ENCODE peak calls at places on chromosomes 13 and 19, in nine cellular contexts. W is stimulated activated CD4-positive, alpha-beta T cell treated with anti-CD3 and anti-CD28 coated beads, Interleukin-15, amount 100 ng/mL, for 48 hours; I is lung microvascular endothelial cell; M is activated CD4-positive, alpha-beta T cell treated with anti-CD3 and anti-CD28 coated beads, Interleukin-2, amount 50 U/mL, for 1 hour; T is anterior cingulate cortex; J is ascending aorta; Z is HEK293T; P is HFFc6; L is NCI-H1092. X is an unnamed sample.

GRCh38 chr19:40358773-40359172 is 10.3 kb downstream of the PLD3 start:
- DNase-seq in J (no peak), L (no peak), P (no peak), T (no peak), Z (no peak), W (no peak), I (no peak), M (no peak), X (no peak)

GRCh38 chr19:10617409-10618121 is 7.8 kb upstream of the SLC44A2 start:
- DNase-seq in W (no peak), P (peak), J (no peak), T (no peak), M (no peak), Z (no peak), L (no peak), I (no peak), X (no peak)

GRCh38 chr19:11361037-11361770 is 6.0 kb downstream of the PLPPR2 start:
- DNase-seq in W (no peak), I (peak), Z (peak), T (no peak), P (no peak), L (no peak), J (no peak), M (no peak), X (no peak)

GRCh38 chr13:48318714-48319457 is 15.3 kb downstream of the RB1 start:
- DNase-seq in M (no peak), Z (no peak), J (peak), W (no peak), P (no peak), T (no peak), L (no peak), I (no peak), X (no peak)

GRCh38 chr19:8302734-8303133 is 5.4 kb downstream of the CD320 start:
- DNase-seq in I (no peak), Z (no peak), W (no peak), T (no peak), J (peak), M (no peak), L (no peak), P (no peak), X (no peak)

GRCh38 chr13:91308299-91308698 is 39.2 kb upstream of the MIR17HG start:
- DNase-seq in Z (peak), T (no peak), I (no peak), M (no peak), P (no peak), L (no peak), J (no peak), W (no peak), X (no peak)

GRCh38 chr19:50003810-50004419 is 21.3 kb downstream of the VRK3 start:
- DNase-seq in P (peak), W (no peak), L (no peak), T (no peak), M (no peak), I (peak), J (peak), Z (no peak), X (no peak)

GRCh38 chr19:3055741-3056453 is 6.4 kb downstream of the TLE5 start:
- DNase-seq in P (no peak), W (no peak), Z (no peak), M (no peak), J (no peak), I (no peak), L (peak), T (no peak), X (peak)

GRCh38 chr19:4266253-4267000 is 12.6 kb upstream of the SHD start:
- DNase-seq in L (no peak), W (no peak), I (no peak), Z (no peak), T (no peak), M (no peak), J (no peak), P (no peak), X (no peak)

GRCh38 chr19:47541507-47541906 is 26.6 kb upstream of the NAPA start:
- DNase-seq in L (no peak), W (no peak), Z (no peak), P (no peak), J (no peak), M (no peak), T (no peak), I (no peak), X (no peak)

GRCh38 chr13:111045170-111045569 is 69.9 kb upstream of the ARHGEF7 start:
- DNase-seq in M (no peak), I (no peak), L (no peak), T (no peak), J (peak), P (no peak), W (no peak), Z (no peak), X (no peak)

GRCh38 chr19:41843371-41843770 is 1.1 kb downstream of the LYPD4 start:
- DNase-seq in L (no peak), J (no peak), I (no peak), M (no peak), P (no peak), T (no peak), Z (no peak), W (no peak), X (no peak)

GRCh38 chr19:6737873-6738725 is 719 bp upstream of the GPR108 start:
- DNase-seq in T (peak), W (peak), L (no peak), I (peak), J (peak), Z (peak), M (peak), P (peak), X (no peak)

GRCh38 chr19:34999498-35000337 is at the start of gene GRAMD1A:
- DNase-seq in J (peak), W (peak), I (peak), Z (peak), L (peak), P (peak), M (peak), T (peak), X (peak)

GRCh38 chr13:79711631-79712030 is 230.7 kb downstream of the NDFIP2 start:
- DNase-seq in T (no peak), L (no peak), Z (no peak), J (no peak), W (no peak), P (no peak), I (no peak), M (no peak), X (no peak)

GRCh38 chr13:49610176-49610575 is 18.1 kb upstream of the ARL11 start:
- DNase-seq in W (no peak), L (peak), J (no peak), I (no peak), M (no peak), Z (no peak), P (no peak), T (no peak), X (no peak)

GRCh38 chr19:50944795-50945194 is 8.0 kb downstream of the KLK5 start:
- DNase-seq in Z (no peak), J (no peak), T (no peak), I (no peak), W (no peak), P (no peak), L (no peak), M (no peak), X (no peak)

GRCh38 chr13:113158946-113159345 is 498 bp downstream of the PROZ start:
- DNase-seq in I (no peak), M (no peak), P (no peak), J (no peak), T (no peak), L (no peak), Z (no peak), W (no peak), X (no peak)

GRCh38 chr19:45404557-45405434 is at the start of gene PPP1R13L:
- DNase-seq in Z (peak), M (peak), P (no peak), I (peak), J (peak), W (peak), L (no peak), T (peak), X (no peak)

GRCh38 chr13:30486230-30487074 is 20.7 kb upstream of the HMGB1 start:
- DNase-seq in J (no peak), I (no peak), W (no peak), P (no peak), M (no peak), T (no peak), L (no peak), Z (no peak), X (no peak)

GRCh38 chr13:46665630-46666482 is 112.9 kb downstream of the LRCH1 start:
- DNase-seq in L (no peak), I (peak), Z (no peak), P (no peak), J (no peak), T (no peak), W (no peak), M (no peak), X (no peak)

GRCh38 chr13:109922518-109922917 is 136.1 kb upstream of the IRS2 start:
- DNase-seq in L (no peak), W (no peak), J (no peak), T (no peak), Z (no peak), P (no peak), I (no peak), M (no peak), X (no peak)

GRCh38 chr13:44277459-44277858 is 96.2 kb upstream of the SERP2 start:
- DNase-seq in L (no peak), P (no peak), Z (no peak), J (no peak), I (no peak), W (no peak), M (no peak), T (no peak), X (no peak)

GRCh38 chr13:113562866-113563265 is 21.7 kb upstream of the TFDP1 start:
- DNase-seq in W (no peak), T (no peak), L (no peak), P (no peak), I (no peak), Z (no peak), J (no peak), M (no peak), X (no peak)

GRCh38 chr13:111791131-111791530 is 275.8 kb upstream of the SOX1 start:
- DNase-seq in I (no peak), J (no peak), Z (no peak), T (no peak), M (no peak), L (no peak), P (no peak), W (no peak), X (no peak)

GRCh38 chr19:46739290-46739771 is 6.5 kb upstream of the FKRP start:
- DNase-seq in Z (no peak), L (no peak), T (peak), P (no peak), M (no peak), W (no peak), I (no peak), J (no peak), X (peak)

GRCh38 chr13:91398413-91399188 is at the start of gene GPC5:
- DNase-seq in J (peak), Z (peak), M (peak), P (peak), I (peak), L (peak), W (peak), T (peak), X (no peak)

GRCh38 chr13:106958690-106959089 is 390.8 kb upstream of the ARGLU1 start:
- DNase-seq in W (no peak), P (no peak), Z (no peak), I (no peak), M (no peak), J (no peak), L (no peak), T (no peak), X (no peak)

GRCh38 chr13:113411216-113412023 is 41.9 kb downstream of the ADPRHL1 start:
- DNase-seq in T (no peak), J (peak), P (peak), M (no peak), I (no peak), L (no peak), Z (no peak), W (no peak), X (no peak)

GRCh38 chr19:4474504-4475136 is 2.5 kb downstream of the HDGFL2 start:
- DNase-seq in Z (peak), T (peak), L (peak), P (peak), I (peak), J (no peak), W (no peak), M (no peak), X (peak)

GRCh38 chr13:53466576-53466975 is 438.0 kb downstream of the OLFM4 start:
- DNase-seq in W (no peak), T (no peak), L (no peak), I (no peak), Z (no peak), P (no peak), M (no peak), J (no peak), X (no peak)

GRCh38 chr19:38304866-38305429 is 897 bp downstream of the C19orf33 start:
- DNase-seq in L (no peak), W (no peak), T (no peak), J (no peak), I (peak), Z (peak), P (no peak), M (no peak), X (no peak)

GRCh38 chr13:64556391-64556790 is 2673.7 kb downstream of the PCDH9 start:
- DNase-seq in M (no peak), I (no peak), L (no peak), Z (no peak), T (no peak), P (peak), J (no peak), W (no peak), X (no peak)

GRCh38 chr13:44814836-44815235 is 174.4 kb downstream of the NUFIP1 start:
- DNase-seq in W (no peak), L (no peak), M (no peak), J (no peak), I (no peak), T (no peak), P (no peak), Z (no peak), X (no peak)